ENCODE peak calls at places on chromosomes 1 and 21, in five cellular contexts. Z, Q, P, M and G are unnamed samples.

GRCh38 chr21:45049725-45050359 is 24.5 kb upstream of the ADARB1 start:
- DNase-seq in Z (peak; percentile 37), M (no peak), P (no peak), Q (no peak), G (no peak)

GRCh38 chr1:18738617-18739016 is 108.0 kb downstream of the PAX7 start:
- DNase-seq in P (no peak), Q (no peak), M (no peak), Z (no peak), G (no peak)

GRCh38 chr1:40951943-40952743 is 27.4 kb upstream of the CTPS1 start:
- DNase-seq in Q (peak; percentile 71), M (peak; percentile 70), P (peak; percentile 59), Z (peak; percentile 96), G (peak; percentile 75)

GRCh38 chr1:53183277-53183990 is 13.2 kb upstream of the CPT2 start:
- DNase-seq in Q (peak; percentile 81), M (no peak), P (no peak), Z (no peak), G (peak; percentile 88)

GRCh38 chr1:66947267-66947666 is 22.5 kb downstream of the MIER1 start:
- DNase-seq in Q (no peak), Z (no peak), M (no peak), P (no peak), G (no peak)

GRCh38 chr1:158999301-159000069 is 10.2 kb upstream of the IFI16 start:
- DNase-seq in Q (peak; percentile 80), M (no peak), P (peak; percentile 86), Z (peak; percentile 94), G (peak; percentile 67)

GRCh38 chr1:227127891-227128290 is 187.8 kb downstream of the COQ8A start:
- DNase-seq in Q (no peak), M (no peak), P (no peak), Z (no peak), G (no peak)

GRCh38 chr1:87329756-87330200 is 1.1 kb downstream of the LMO4 start:
- DNase-seq in Z (no peak), M (peak; percentile 40), Q (no peak), P (no peak), G (no peak)

GRCh38 chr1:27542463-27543273 is 52.7 kb upstream of the WASF2 start:
- DNase-seq in M (peak; percentile 22), P (peak; percentile 98), Q (peak; percentile 93), Z (peak; percentile 72), G (no peak)

GRCh38 chr1:44853201-44853600 is 10.1 kb upstream of the PTCH2 start:
- DNase-seq in P (no peak), Z (no peak), M (no peak), Q (no peak), G (no peak)

GRCh38 chr1:175514309-175515001 is 228.9 kb downstream of the TNR start:
- DNase-seq in M (no peak), P (peak; percentile 33), Z (no peak), Q (peak; percentile 22), G (no peak)

GRCh38 chr1:42723511-42723910 is 16.5 kb downstream of the CLDN19 start:
- DNase-seq in Z (no peak), M (no peak), Q (no peak), P (no peak), G (no peak)

GRCh38 chr1:40032240-40032891 is 8.2 kb upstream of the CAP1 start:
- DNase-seq in M (peak; percentile 6), P (peak; percentile 32), Q (peak; percentile 63), Z (peak; percentile 73), G (peak; percentile 74)

GRCh38 chr1:115676498-115677171 is 34.9 kb downstream of the VANGL1 start:
- DNase-seq in Z (no peak), Q (no peak), P (no peak), M (no peak), G (peak; percentile 42)

GRCh38 chr1:32818804-32819541 is 1.5 kb downstream of the S100PBP start:
- DNase-seq in Q (no peak), Z (no peak), P (no peak), M (peak; percentile 39), G (peak; percentile 27)

GRCh38 chr1:234613128-234613875 is 3.3 kb upstream of the IRF2BP2 start:
- DNase-seq in P (no peak), M (peak; percentile 72), Q (no peak), Z (no peak), G (no peak)

GRCh38 chr1:60547821-60548220 is 474.3 kb upstream of the C1orf87 start:
- DNase-seq in P (no peak), M (no peak), Q (no peak), Z (no peak), G (no peak)

GRCh38 chr1:110207831-110208230 is 2.3 kb upstream of the KCNC4 start:
- DNase-seq in Q (peak; percentile 64), M (peak; percentile 61), Z (peak; percentile 95), P (peak; percentile 30), G (peak; percentile 76)

GRCh38 chr1:202105571-202106339 is 17.0 kb upstream of the GPR37L1 start:
- DNase-seq in M (peak; percentile 67), Z (peak; percentile 94), P (peak; percentile 96), Q (peak; percentile 73), G (peak; percentile 95)

GRCh38 chr1:185355947-185356346 is 38.9 kb upstream of the IVNS1ABP start:
- DNase-seq in Q (no peak), Z (no peak), P (no peak), M (no peak), G (no peak)

GRCh38 chr1:32988665-32989064 is 24.1 kb upstream of the RNF19B start:
- DNase-seq in Q (no peak), Z (no peak), P (no peak), M (no peak), G (no peak)

GRCh38 chr1:121587777-121588176 is 403.0 kb downstream of the SRGAP2C start:
- DNase-seq in P (no peak), M (no peak), Z (no peak), Q (no peak), G (no peak)